ENCODE peak calls at places on chromosome 22, in five cellular contexts. X is 8988T; F is T-cell; Q is astrocyte; I is activated CD4-positive, alpha-beta T cell treated with anti-CD3 and anti-CD28 coated beads for 48 hours. A is an unnamed sample.

GRCh38 chr22:37167176-37167980 is 17.7 kb upstream of the IL2RB start:
- DNase-seq in X (no peak), F (no peak), Q (no peak), I (no peak), A (peak)

GRCh38 chr22:26681395-26681821 is 24.0 kb downstream of the MIAT start:
- DNase-seq in X (no peak), F (no peak), Q (peak), I (no peak), A (no peak)

GRCh38 chr22:36384766-36385400 is 2.9 kb downstream of the MYH9 start:
- DNase-seq in X (no peak), F (peak), Q (no peak), I (no peak), A (no peak)

GRCh38 chr22:47797546-47797945 is 1035.1 kb downstream of the TBC1D22A start:
- DNase-seq in X (no peak), F (no peak), Q (no peak), I (no peak), A (no peak)

GRCh38 chr22:26921726-26922125 is 264.3 kb downstream of the MIAT start:
- DNase-seq in X (no peak), F (no peak), Q (no peak), I (no peak), A (no peak)

GRCh38 chr22:45645526-45646414 is 25.9 kb upstream of the ATXN10 start:
- DNase-seq in X (peak), F (peak), Q (no peak), I (peak), A (peak)

GRCh38 chr22:40178417-40179409 is 988 bp downstream of the TNRC6B start:
- DNase-seq in X (no peak), F (peak), Q (peak), I (peak), A (no peak)

GRCh38 chr22:47965896-47966295 is 1203.4 kb downstream of the TBC1D22A start:
- DNase-seq in X (no peak), F (no peak), Q (no peak), I (no peak), A (no peak)

GRCh38 chr22:36760716-36761115 is 15.2 kb downstream of the IFT27 start:
- DNase-seq in X (no peak), F (no peak), Q (no peak), I (no peak), A (no peak)

GRCh38 chr22:41664490-41664889 is 24.2 kb downstream of the SNU13 start:
- DNase-seq in X (no peak), F (no peak), Q (no peak), I (no peak), A (no peak)

GRCh38 chr22:26617251-26618199 is at the start of gene CRYBB1:
- DNase-seq in X (no peak), F (no peak), Q (no peak), I (no peak), A (no peak)

GRCh38 chr22:24134090-24134846 is 47.0 kb upstream of the SUSD2 start:
- DNase-seq in X (no peak), F (peak), Q (no peak), I (peak), A (no peak)

GRCh38 chr22:39612811-39613548 is 42.4 kb downstream of the CACNA1I start:
- DNase-seq in X (no peak), F (no peak), Q (no peak), I (peak), A (no peak)

GRCh38 chr22:29882716-29883044 is 294 bp upstream of the MTMR3 start:
- DNase-seq in X (no peak), F (no peak), Q (no peak), I (no peak), A (no peak)

GRCh38 chr22:38786631-38787030 is 7.3 kb downstream of the DNAL4 start:
- DNase-seq in X (no peak), F (no peak), Q (no peak), I (no peak), A (no peak)

GRCh38 chr22:39664485-39665200 is 94.1 kb downstream of the CACNA1I start:
- DNase-seq in X (no peak), F (peak), Q (no peak), I (peak), A (no peak)

GRCh38 chr22:21832291-21833290 is 34.9 kb downstream of the MAPK1 start:
- DNase-seq in X (no peak), F (peak), Q (no peak), I (no peak), A (no peak)

GRCh38 chr22:27873476-27873875 is 45.6 kb downstream of the PITPNB start:
- DNase-seq in X (no peak), F (no peak), Q (no peak), I (no peak), A (no peak)

GRCh38 chr22:33114570-33114969 is 56.4 kb upstream of the SYN3 start:
- DNase-seq in X (no peak), F (no peak), Q (no peak), I (no peak), A (no peak)

GRCh38 chr22:36104988-36105387 is 55.6 kb downstream of the APOL3 start:
- DNase-seq in X (no peak), F (no peak), Q (no peak), I (no peak), A (no peak)

GRCh38 chr22:25081409-25081824 is 118.2 kb upstream of the CRYBB3 start:
- DNase-seq in X (no peak), F (peak), Q (no peak), I (peak), A (no peak)

GRCh38 chr22:37454857-37455686 is 27.8 kb upstream of the ELFN2 start:
- DNase-seq in X (no peak), F (no peak), Q (peak), I (no peak), A (no peak)

GRCh38 chr22:48702573-48703264 is 1125.0 kb downstream of the BRD1 start:
- DNase-seq in X (no peak), F (no peak), Q (no peak), I (no peak), A (peak)

GRCh38 chr22:31496735-31497146 is 405 bp downstream of the SFI1 start:
- DNase-seq in X (no peak), F (peak), Q (no peak), I (peak), A (peak)

A was measured in natural killer cell treated with Interleukin-12 subunit alpha and Interleukin-12 subunit beta and Interleukin-15 and Interleukin-18, amount 100 ng/mL, for 72 hours.